ENCODE peak calls at places on chromosomes 2 and 18, in seven cellular contexts. J, A, M, P, R, O and F are unnamed samples.

GRCh38 chr2:30208453-30208852 is 22.9 kb upstream of the LBH start:
- DNase-seq in J (peak; percentile 67), A (peak; percentile 88), M (peak; percentile 80), P (peak; percentile 63), R (peak; percentile 83), O (peak; percentile 64), F (peak; percentile 82)

GRCh38 chr2:231181848-231182247 is 16.6 kb upstream of the ARMC9 start:
- DNase-seq in J (peak; percentile 74), A (peak; percentile 74), M (peak; percentile 79), P (peak; percentile 90), R (peak; percentile 64), O (peak; percentile 67), F (peak; percentile 33)

GRCh38 chr2:196294510-196294909 is 123.1 kb upstream of the STK17B start:
- DNase-seq in J (no peak), A (no peak), M (no peak), P (no peak), R (no peak), O (no peak), F (no peak)

GRCh38 chr2:225274751-225275150 is 124.8 kb upstream of the NYAP2 start:
- DNase-seq in J (peak; percentile 71), A (no peak), M (peak; percentile 4), P (no peak), R (peak; percentile 7), O (no peak), F (peak; percentile 67)

GRCh38 chr2:156340818-156341481 is 8.4 kb upstream of the NR4A2 start:
- DNase-seq in J (no peak), A (peak; percentile 73), M (peak; percentile 74), P (no peak), R (no peak), O (no peak), F (no peak)

GRCh38 chr2:35314049-35314448 is 1041.5 kb upstream of the CRIM1 start:
- DNase-seq in J (no peak), A (no peak), M (no peak), P (no peak), R (no peak), O (no peak), F (no peak)

GRCh38 chr18:23885750-23886149 is 128.8 kb upstream of the TTC39C start:
- DNase-seq in J (no peak), A (no peak), M (peak; percentile 6), P (no peak), R (no peak), O (no peak), F (no peak)

GRCh38 chr2:7812231-7812995 is 869.4 kb upstream of the ID2 start:
- DNase-seq in J (no peak), A (no peak), M (peak; percentile 16), P (no peak), R (peak; percentile 43), O (no peak), F (peak; percentile 79)

GRCh38 chr18:3400567-3401296 is 49.2 kb upstream of the TGIF1 start:
- DNase-seq in J (no peak), A (no peak), M (no peak), P (no peak), R (no peak), O (no peak), F (no peak)

GRCh38 chr2:39615675-39616074 is 50.0 kb upstream of the TMEM178A start:
- DNase-seq in J (no peak), A (no peak), M (no peak), P (no peak), R (no peak), O (no peak), F (no peak)

GRCh38 chr2:42132066-42132965 is 36.8 kb upstream of the EML4 start:
- DNase-seq in J (no peak), A (peak; percentile 43), M (peak; percentile 86), P (no peak), R (peak; percentile 72), O (no peak), F (peak; percentile 94)

GRCh38 chr2:18740428-18740827 is 151.1 kb upstream of the NT5C1B start:
- DNase-seq in J (no peak), A (no peak), M (peak; percentile 95), P (no peak), R (peak; percentile 63), O (no peak), F (peak; percentile 66)

GRCh38 chr2:216934151-216934550 is 74.3 kb upstream of the TNP1 start:
- DNase-seq in J (no peak), A (no peak), M (no peak), P (peak; percentile 60), R (no peak), O (no peak), F (no peak)

GRCh38 chr2:105375001-105375561 is 23.8 kb downstream of the FHL2 start:
- DNase-seq in J (no peak), A (no peak), M (peak; percentile 98), P (no peak), R (peak; percentile 81), O (no peak), F (peak; percentile 82)

GRCh38 chr2:10165282-10165681 is 42.7 kb downstream of the RRM2 start:
- DNase-seq in J (no peak), A (peak; percentile 40), M (no peak), P (no peak), R (no peak), O (no peak), F (no peak)

GRCh38 chr2:120910069-120910468 is 174.4 kb downstream of the GLI2 start:
- DNase-seq in J (no peak), A (no peak), M (no peak), P (no peak), R (no peak), O (no peak), F (no peak)

GRCh38 chr2:221753401-221753800 is 181.3 kb upstream of the EPHA4 start:
- DNase-seq in J (no peak), A (no peak), M (no peak), P (no peak), R (no peak), O (no peak), F (no peak)

GRCh38 chr2:219254590-219255219 is 987 bp upstream of the TUBA4A start:
- DNase-seq in J (no peak), A (no peak), M (no peak), P (no peak), R (no peak), O (no peak), F (no peak)

GRCh38 chr2:209431701-209432100 is 7.9 kb downstream of the MAP2 start:
- DNase-seq in J (no peak), A (no peak), M (peak; percentile 35), P (no peak), R (peak; percentile 39), O (no peak), F (peak; percentile 78)

GRCh38 chr2:122138561-122138960 is 383.1 kb downstream of the TSN start:
- DNase-seq in J (no peak), A (peak; percentile 73), M (no peak), P (no peak), R (no peak), O (no peak), F (no peak)

GRCh38 chr2:144261336-144261735 is 258.6 kb downstream of the ZEB2 start:
- DNase-seq in J (no peak), A (no peak), M (no peak), P (no peak), R (peak; percentile 3), O (no peak), F (no peak)

GRCh38 chr2:217208867-217209266 is 349.0 kb upstream of the TNP1 start:
- DNase-seq in J (no peak), A (no peak), M (no peak), P (no peak), R (no peak), O (no peak), F (no peak)

GRCh38 chr2:233807966-233808892 is 30.1 kb downstream of the MROH2A start:
- DNase-seq in J (no peak), A (peak; percentile 30), M (no peak), P (no peak), R (no peak), O (peak; percentile 40), F (no peak)

GRCh38 chr2:76599732-76600368 is 889.1 kb upstream of the GCFC2 start:
- DNase-seq in J (peak; percentile 62), A (peak; percentile 87), M (peak; percentile 39), P (peak; percentile 46), R (peak; percentile 78), O (peak; percentile 69), F (peak; percentile 71)
- TF ChIP-seq CTCF in J (peak; percentile 82), A (peak; percentile 98), M (peak; percentile 51), P (peak; percentile 61), R (peak; percentile 73), O (peak; percentile 83), F (peak; percentile 68)

DNA sequence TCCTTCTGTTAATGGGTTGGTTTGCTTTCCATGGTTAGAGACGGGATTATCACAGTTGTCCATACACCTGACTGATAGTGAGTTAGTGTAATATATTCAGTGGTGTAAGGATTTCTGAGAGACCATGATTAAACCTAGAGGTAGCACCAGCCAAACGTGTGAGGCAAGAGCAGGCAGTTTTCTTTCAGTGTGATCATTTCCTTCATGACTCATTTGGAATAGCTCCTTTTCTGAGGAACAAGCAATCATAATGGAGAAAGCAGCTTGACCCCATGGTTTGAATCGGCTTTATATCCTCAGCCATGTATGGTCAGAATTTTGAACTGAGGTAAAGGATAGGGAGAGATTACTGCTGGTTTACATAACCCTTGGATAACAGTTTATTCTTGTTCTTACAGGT is 2.9 kb downstream of the MXD1 start:
- DNase-seq in J (no peak), A (no peak), M (peak; percentile 75), P (no peak), R (peak; percentile 94), O (no peak), F (peak; percentile 87)
- H3K4me3 ChIP-seq in J (no peak overlapping the region), A (peak overlapping the region; percentile 15), M (no peak overlapping the region), P (peak overlapping the region; percentile 91), R (peak overlapping the region; percentile 21), O (no peak overlapping the region), F (no peak overlapping the region)

GRCh38 chr18:49855711-49856110 is 42.4 kb upstream of the ACAA2 start:
- DNase-seq in J (no peak), A (no peak), M (no peak), P (no peak), R (no peak), O (no peak), F (no peak)

GRCh38 chr18:49858309-49859005 is 45.1 kb upstream of the ACAA2 start:
- DNase-seq in J (peak; percentile 60), A (peak; percentile 91), M (peak; percentile 80), P (peak; percentile 73), R (peak; percentile 86), O (peak; percentile 74), F (peak; percentile 80)

GRCh38 chr18:49859006-49859359 is 45.6 kb upstream of the ACAA2 start:
- DNase-seq in J (no peak), A (no peak), M (no peak), P (no peak), R (no peak), O (no peak), F (no peak)

GRCh38 chr18:49856531-49856930 is 43.2 kb upstream of the ACAA2 start:
- DNase-seq in J (no peak), A (no peak), M (no peak), P (no peak), R (no peak), O (no peak), F (no peak)

GRCh38 chr18:49857708-49858107 is 44.4 kb upstream of the ACAA2 start:
- DNase-seq in J (no peak), A (no peak), M (no peak), P (no peak), R (peak; percentile 9), O (no peak), F (no peak)
- TF ChIP-seq CTCF in J (no peak), A (peak; percentile 65), M (peak; percentile 18), P (no peak), R (peak; percentile 16), O (no peak), F (peak; percentile 6)

DNA sequence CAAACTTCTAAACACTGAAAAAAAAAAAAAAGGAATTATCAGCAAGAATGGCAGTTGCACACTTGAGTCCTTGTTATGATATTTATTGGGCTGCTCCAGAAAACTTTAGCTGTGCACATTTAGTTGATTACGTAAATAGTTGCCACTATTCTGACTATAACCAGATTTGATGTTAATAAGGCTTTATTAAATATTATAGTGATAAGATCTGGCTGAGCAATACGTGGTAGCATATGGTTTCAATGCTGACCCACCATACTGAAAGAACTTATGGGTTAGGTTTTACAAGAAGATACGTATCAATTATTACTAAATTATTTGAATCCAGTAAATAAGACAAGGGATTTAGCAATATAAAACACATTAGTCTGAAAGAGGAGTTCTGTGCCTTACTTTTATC is 888.7 kb downstream of the LRRTM4 start:
- DNase-seq in J (no peak), A (no peak), M (no peak), P (no peak), R (no peak), O (no peak), F (no peak)
- H3K4me3 ChIP-seq in J (no peak overlapping the region), A (no peak overlapping the region), M (no peak overlapping the region), P (no peak overlapping the region), R (no peak overlapping the region), O (no peak overlapping the region), F (no peak overlapping the region)